ENCODE peak calls at places on chromosomes 2 and 18, in five cellular contexts. I is fibroblast of lung, S is OCI-LY7, Z is mesenchymal stem cell, U is mammary epithelial cell. O is an unnamed sample.

GRCh38 chr2:66379473-66379872 is 55.5 kb upstream of the MEIS1 start:
- DNase-seq in S (no peak), I (no peak), U (no peak), Z (no peak), O (no peak)

GRCh38 chr2:8541636-8542035 is 140.2 kb upstream of the ID2 start:
- DNase-seq in U (no peak), S (no peak), Z (no peak), I (no peak), O (peak; percentile 31)

GRCh38 chr2:217223222-217223930 is 363.5 kb upstream of the TNP1 start:
- DNase-seq in Z (peak; percentile 96), I (peak; percentile 98), U (peak; percentile 85), S (peak; percentile 25), O (peak; percentile 86)

GRCh38 chr2:10658914-10659257 is 30.9 kb downstream of the NOL10 start:
- DNase-seq in Z (no peak), U (no peak), I (no peak), S (no peak), O (no peak)

GRCh38 chr2:65232636-65233035 is 5.0 kb downstream of the ACTR2 start:
- DNase-seq in S (no peak), U (peak; percentile 57), I (peak; percentile 79), Z (peak; percentile 60), O (peak; percentile 89)

GRCh38 chr2:51559026-51559425 is 527.1 kb upstream of the NRXN1 start:
- DNase-seq in Z (no peak), U (no peak), I (no peak), S (no peak), O (no peak)

GRCh38 chr18:58446661-58447060 is 182.2 kb downstream of the ALPK2 start:
- DNase-seq in S (no peak), U (no peak), Z (no peak), I (no peak), O (no peak)

GRCh38 chr2:23530121-23530908 is 145.3 kb downstream of the KLHL29 start:
- DNase-seq in Z (no peak), U (no peak), S (no peak), I (no peak), O (peak; percentile 57)

GRCh38 chr2:152033146-152033545 is 65.7 kb downstream of the CACNB4 start:
- DNase-seq in S (no peak), Z (no peak), I (no peak), U (no peak), O (no peak)

GRCh38 chr2:220891405-220891804 is 680.7 kb downstream of the EPHA4 start:
- DNase-seq in U (peak; percentile 74), Z (peak; percentile 77), S (no peak), I (peak; percentile 83), O (peak; percentile 75)

GRCh38 chr2:31286961-31287550 is 53.1 kb downstream of the EHD3 start:
- DNase-seq in Z (peak; percentile 60), U (peak; percentile 58), I (no peak), S (no peak), O (no peak)

GRCh38 chr2:223725494-223725893 is 111.9 kb downstream of the AP1S3 start:
- DNase-seq in S (no peak), Z (peak; percentile 97), U (peak; percentile 94), I (peak; percentile 98), O (peak; percentile 94)

GRCh38 chr2:239195318-239195871 is 205.4 kb downstream of the HDAC4 start:
- DNase-seq in I (no peak), S (no peak), U (no peak), Z (no peak), O (peak; percentile 18)

GRCh38 chr2:96895709-96896651 is 26.1 kb upstream of the SEMA4C start:
- DNase-seq in Z (no peak), I (no peak), S (peak; percentile 21), U (peak; percentile 67), O (peak; percentile 8)

GRCh38 chr2:241858206-241859016 is at the start of gene PDCD1:
- DNase-seq in Z (no peak), I (no peak), U (no peak), S (no peak), O (peak; percentile 66)

GRCh38 chr2:131076707-131077106 is 16.6 kb downstream of the FAM168B start:
- DNase-seq in U (no peak), Z (peak; percentile 88), I (peak; percentile 11), S (no peak), O (peak; percentile 53)

GRCh38 chr2:190313880-190314279 is 5.7 kb downstream of the HIBCH start:
- DNase-seq in Z (no peak), U (no peak), S (no peak), I (no peak), O (peak; percentile 52)

GRCh38 chr2:190318514-190318913 is 1.1 kb downstream of the HIBCH start:
- DNase-seq in I (peak; percentile 3), Z (peak; percentile 9), U (no peak), S (no peak), O (no peak)

GRCh38 chr2:190311893-190312634 is 7.6 kb downstream of the HIBCH start:
- DNase-seq in Z (no peak), I (no peak), S (no peak), U (no peak), O (no peak)

GRCh38 chr2:190318931-190319556 is 582 bp downstream of the HIBCH start:
- DNase-seq in I (peak; percentile 14), U (peak; percentile 27), S (peak; percentile 59), Z (no peak), O (no peak)

GRCh38 chr2:190315273-190315672 is 4.4 kb downstream of the HIBCH start:
- DNase-seq in U (no peak), S (no peak), Z (no peak), I (no peak), O (no peak)
- H3K4me2 ChIP-seq in U (no peak overlapping the region), S (peak overlapping the region; percentile 2), Z (no peak overlapping the region), I (no peak overlapping the region), O (no peak overlapping the region)

GRCh38 chr2:218889937-218890336 is 9.3 kb downstream of the WNT10A start:
- DNase-seq in U (no peak), S (no peak), Z (no peak), I (no peak), O (peak; percentile 45)
- H3K4me1 ChIP-seq in U (peaks cover 26% of the 10 kb centered on the region), S (peaks cover 57% of the 10 kb centered on the region), Z (peaks cover 15% of the 10 kb centered on the region), I (no peaks in the 10 kb centered on the region), O (peaks cover 6% of the 10 kb centered on the region)

DNA sequence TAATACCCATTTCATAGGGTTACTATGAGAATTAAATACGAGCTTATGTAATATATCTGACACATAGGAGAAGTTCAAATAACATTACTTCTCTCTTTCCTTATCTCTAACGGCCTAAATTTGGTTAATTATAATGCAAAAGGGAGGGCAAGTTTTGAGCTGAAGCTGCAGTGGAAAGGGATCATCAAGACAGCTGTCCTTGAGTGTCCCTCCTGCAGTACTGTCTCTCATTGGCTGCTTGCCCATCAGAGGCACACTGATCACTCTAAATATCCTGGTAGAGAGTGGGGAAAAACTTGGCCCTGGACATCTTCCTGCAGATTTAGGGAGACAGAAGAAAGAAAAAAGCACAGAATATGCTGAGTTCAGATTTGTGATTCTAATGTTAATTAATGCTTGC is 186.0 kb downstream of the CAMKMT start:
- DNase-seq in U (no peak), S (no peak), Z (no peak), I (no peak), O (no peak)
- H3K4me2 ChIP-seq in U (no peak overlapping the region), S (no peak overlapping the region), Z (no peak overlapping the region), I (no peak overlapping the region), O (no peak overlapping the region)

GRCh38 chr2:187549193-187549592 is 5.0 kb downstream of the TFPI start:
- DNase-seq in Z (no peak), I (no peak), U (no peak), S (no peak), O (no peak)

GRCh38 chr2:187549951-187550555 is 4.2 kb downstream of the TFPI start:
- DNase-seq in Z (peak; percentile 58), I (no peak), S (no peak), U (no peak), O (no peak)

GRCh38 chr2:187546762-187547333 is 7.4 kb downstream of the TFPI start:
- DNase-seq in I (no peak), Z (no peak), U (no peak), S (no peak), O (no peak)

GRCh38 chr2:187547353-187547979 is 6.8 kb downstream of the TFPI start:
- DNase-seq in U (peak; percentile 80), I (peak; percentile 97), Z (peak; percentile 97), S (no peak), O (peak; percentile 69)

DNA sequence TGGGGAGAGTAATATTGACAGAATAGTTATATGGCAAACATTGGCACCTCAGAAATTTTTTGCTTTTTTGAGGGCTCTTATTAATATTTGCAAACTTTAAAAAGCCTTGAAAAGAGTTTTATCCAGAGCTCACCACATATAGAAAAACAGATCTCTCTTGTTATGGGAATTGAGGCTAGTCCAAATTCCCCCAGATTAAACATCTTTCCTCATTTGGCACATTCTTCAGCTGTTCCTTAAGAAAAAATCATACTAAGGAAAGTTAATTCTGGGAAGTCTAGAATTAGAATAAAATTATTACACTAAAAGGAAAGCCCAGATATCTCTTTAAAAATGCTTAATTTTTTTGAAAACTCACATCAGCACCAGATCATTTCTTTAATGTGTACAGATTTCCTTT is 5.6 kb downstream of the TFPI start:
- DNase-seq in I (peak; percentile 51), S (no peak), U (no peak), Z (no peak), O (no peak)
- H3K4me1 ChIP-seq in I (peaks cover 23% of the 10 kb centered on the region), S (no peaks in the 10 kb centered on the region), U (peaks cover 22% of the 10 kb centered on the region), Z (peaks cover 3% of the 10 kb centered on the region), O (peaks cover 75% of the 10 kb centered on the region)

O was measured in osteoblast.